ENCODE peak calls at places on chromosomes 11 and 22, in nine cellular contexts. I is body of pancreas, G is upper lobe of left lung, W is aorta, S is RWPE1, M is kidney, U is IMR-90, Y is A673, D is substantia nigra. F is an unnamed sample.

GRCh38 chr11:63919267-63920125 is 2.5 kb upstream of the RCOR2 start:
- DNase-seq in I (no peak), G (no peak), W (no peak), S (no peak), M (no peak), U (no peak), Y (no peak), D (peak), F (no peak)

GRCh38 chr22:50186789-50187523 is 1.2 kb downstream of the TRABD start:
- DNase-seq in I (no peak), G (no peak), W (no peak), S (no peak), M (peak), U (peak), Y (peak), D (no peak), F (no peak)

GRCh38 chr11:130726234-130726559 is 190.1 kb downstream of the SNX19 start:
- DNase-seq in I (no peak), G (no peak), W (no peak), S (no peak), M (no peak), U (peak), Y (no peak), D (peak), F (no peak)

GRCh38 chr11:126102436-126102894 is 39.8 kb upstream of the CDON start:
- DNase-seq in I (peak), G (peak), W (no peak), S (no peak), M (no peak), U (peak), Y (peak), D (no peak), F (no peak)

GRCh38 chr11:44015624-44016007 is 32.2 kb upstream of the ACCSL start:
- DNase-seq in I (no peak), G (no peak), W (no peak), S (no peak), M (no peak), U (no peak), Y (no peak), D (no peak), F (no peak)

GRCh38 chr11:64249038-64249437 is 2.3 kb upstream of the PLCB3 start:
- DNase-seq in I (no peak), G (no peak), W (peak), S (no peak), M (no peak), U (no peak), Y (no peak), D (no peak), F (no peak)

GRCh38 chr11:17696741-17697140 is 22.6 kb upstream of the MYOD1 start:
- DNase-seq in I (no peak), G (no peak), W (no peak), S (no peak), M (no peak), U (no peak), Y (no peak), D (no peak), F (no peak)

GRCh38 chr22:45502215-45503070 is at the start of gene FBLN1:
- DNase-seq in I (no peak), G (no peak), W (peak), S (peak), M (peak), U (no peak), Y (peak), D (no peak), F (no peak)

GRCh38 chr11:118295834-118296454 is 8.6 kb upstream of the CD3E start:
- DNase-seq in I (peak), G (peak), W (no peak), S (peak), M (no peak), U (peak), Y (peak), D (no peak), F (no peak)

GRCh38 chr11:44701276-44701675 is 25.5 kb upstream of the TSPAN18 start:
- DNase-seq in I (no peak), G (no peak), W (no peak), S (no peak), M (no peak), U (no peak), Y (no peak), D (no peak), F (no peak)

GRCh38 chr11:46105134-46105628 is 16.1 kb downstream of the PHF21A start:
- DNase-seq in I (no peak), G (no peak), W (no peak), S (no peak), M (no peak), U (no peak), Y (no peak), D (no peak), F (no peak)

GRCh38 chr11:65791719-65792213 is 4.9 kb downstream of the OVOL1 start:
- DNase-seq in I (no peak), G (peak), W (no peak), S (no peak), M (peak), U (no peak), Y (no peak), D (no peak), F (no peak)

GRCh38 chr11:133966924-133967598 is 10.3 kb upstream of the IGSF9B start:
- DNase-seq in I (peak), G (no peak), W (peak), S (no peak), M (no peak), U (no peak), Y (peak), D (peak), F (no peak)

GRCh38 chr11:3906166-3906565 is 50.7 kb downstream of the STIM1 start:
- DNase-seq in I (no peak), G (no peak), W (no peak), S (peak), M (no peak), U (no peak), Y (no peak), D (no peak), F (no peak)

GRCh38 chr22:26702906-26703830 is 45.8 kb downstream of the MIAT start:
- DNase-seq in I (no peak), G (no peak), W (no peak), S (no peak), M (no peak), U (peak), Y (no peak), D (no peak), F (no peak)

GRCh38 chr11:73205666-73206343 is 12.3 kb upstream of the P2RY2 start:
- DNase-seq in I (no peak), G (peak), W (no peak), S (no peak), M (no peak), U (no peak), Y (no peak), D (no peak), F (no peak)

GRCh38 chr11:62324738-62325556 is 12.3 kb upstream of the ASRGL1 start:
- DNase-seq in I (peak), G (peak), W (no peak), S (no peak), M (no peak), U (peak), Y (peak), D (no peak), F (no peak)

GRCh38 chr22:45688606-45689080 is 17.0 kb downstream of the ATXN10 start:
- DNase-seq in I (peak), G (no peak), W (no peak), S (peak), M (no peak), U (peak), Y (no peak), D (no peak), F (no peak)

GRCh38 chr11:117513666-117514065 is 186.0 kb downstream of the CEP164 start:
- DNase-seq in I (no peak), G (no peak), W (no peak), S (no peak), M (no peak), U (no peak), Y (no peak), D (no peak), F (no peak)

GRCh38 chr11:106021967-106022794 is at the start of gene MSANTD4:
- DNase-seq in I (peak), G (peak), W (peak), S (peak), M (peak), U (peak), Y (peak), D (peak), F (peak)

GRCh38 chr11:126109941-126110731 is 47.5 kb upstream of the CDON start:
- DNase-seq in I (no peak), G (no peak), W (peak), S (no peak), M (no peak), U (peak), Y (no peak), D (peak), F (no peak)

GRCh38 chr11:88801484-88802123 is 264.2 kb downstream of the GRM5 start:
- DNase-seq in I (no peak), G (no peak), W (no peak), S (no peak), M (no peak), U (no peak), Y (no peak), D (no peak), F (no peak)

GRCh38 chr11:76376746-76377558 is 4.0 kb downstream of the THAP12 start:
- DNase-seq in I (no peak), G (no peak), W (no peak), S (no peak), M (no peak), U (no peak), Y (no peak), D (no peak), F (no peak)

GRCh38 chr11:134677338-134677948 is 265.4 kb upstream of the B3GAT1 start:
- DNase-seq in I (no peak), G (no peak), W (peak), S (no peak), M (no peak), U (no peak), Y (no peak), D (no peak), F (no peak)

GRCh38 chr11:1336836-1337646 is 27.6 kb upstream of the TOLLIP start:
- DNase-seq in I (peak), G (no peak), W (peak), S (peak), M (peak), U (no peak), Y (peak), D (peak), F (no peak)
- H3K27ac ChIP-seq in I (no peak), G (peak), W (no peak), S (peak), M (no peak), U (no peak), Y (no peak), D (no peak), F (no peak)

DNA sequence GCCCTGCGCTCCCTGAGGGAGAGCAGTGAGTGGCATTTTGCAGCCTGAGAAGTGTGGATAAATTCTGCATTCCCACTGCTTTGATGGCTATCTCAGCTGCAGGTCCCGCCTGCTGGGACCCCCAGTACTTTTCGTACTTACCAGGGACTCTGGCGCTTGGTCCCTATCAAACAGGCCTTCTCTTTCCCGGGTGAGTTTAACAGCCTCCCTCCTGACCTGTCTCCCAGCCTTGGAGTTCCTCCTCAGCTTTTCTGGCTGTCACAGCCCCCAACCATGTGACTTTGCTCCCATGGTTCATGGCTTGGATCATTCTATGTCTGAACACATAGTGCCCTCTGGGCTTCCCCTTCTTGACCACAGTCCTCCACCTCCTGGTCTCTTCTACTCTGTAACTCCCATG is 56.9 kb downstream of the PARVA start:
- DNase-seq in I (no peak), G (no peak), W (no peak), S (no peak), M (no peak), U (peak), Y (no peak), D (no peak), F (no peak)
- H3K27ac ChIP-seq in I (peak), G (peak), W (peak), S (no peak), M (no peak), U (peak), Y (peak), D (no peak), F (no peak)

DNA sequence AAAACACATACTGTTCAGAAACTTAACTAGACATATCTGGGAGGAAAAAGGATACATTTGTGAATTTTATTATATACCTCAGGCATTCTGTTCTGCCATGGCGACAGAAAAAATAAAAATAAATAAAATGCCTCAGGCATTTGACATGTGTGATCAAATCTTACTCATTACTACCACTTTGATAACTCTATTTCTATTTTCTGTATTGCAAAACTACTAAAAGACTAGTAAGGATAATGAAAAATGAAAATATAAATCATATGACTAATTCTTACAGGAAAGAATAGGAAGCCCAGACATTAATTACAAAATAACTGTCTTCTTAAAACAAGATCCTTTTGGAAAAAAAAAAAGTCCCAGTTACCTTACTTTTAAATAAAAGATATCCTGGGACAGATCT is 5.3 kb downstream of the PICALM start:
- DNase-seq in I (no peak), G (no peak), W (no peak), S (no peak), M (no peak), U (no peak), Y (no peak), D (no peak), F (no peak)
- H3K27ac ChIP-seq in I (no peak), G (peak), W (no peak), S (no peak), M (no peak), U (no peak), Y (peak), D (peak), F (peak)

GRCh38 chr22:24144471-24145115 is 36.7 kb upstream of the SUSD2 start:
- DNase-seq in I (no peak), G (no peak), W (no peak), S (no peak), M (no peak), U (no peak), Y (no peak), D (no peak), F (no peak)

GRCh38 chr22:24147666-24148065 is 33.6 kb upstream of the SUSD2 start:
- DNase-seq in I (no peak), G (no peak), W (no peak), S (no peak), M (no peak), U (no peak), Y (no peak), D (no peak), F (no peak)

GRCh38 chr22:24146791-24147353 is 34.4 kb upstream of the SUSD2 start:
- DNase-seq in I (peak), G (no peak), W (no peak), S (no peak), M (no peak), U (peak), Y (peak), D (no peak), F (no peak)

GRCh38 chr22:24145446-24146189 is 35.7 kb upstream of the SUSD2 start:
- DNase-seq in I (no peak), G (no peak), W (no peak), S (no peak), M (no peak), U (no peak), Y (no peak), D (no peak), F (no peak)

GRCh38 chr22:24146190-24146616 is 35.1 kb upstream of the SUSD2 start:
- DNase-seq in I (peak), G (peak), W (no peak), S (no peak), M (peak), U (peak), Y (peak), D (no peak), F (no peak)
- H3K27ac ChIP-seq in I (peak), G (peak), W (peak), S (peak), M (peak), U (peak), Y (peak), D (peak), F (peak)

DNA sequence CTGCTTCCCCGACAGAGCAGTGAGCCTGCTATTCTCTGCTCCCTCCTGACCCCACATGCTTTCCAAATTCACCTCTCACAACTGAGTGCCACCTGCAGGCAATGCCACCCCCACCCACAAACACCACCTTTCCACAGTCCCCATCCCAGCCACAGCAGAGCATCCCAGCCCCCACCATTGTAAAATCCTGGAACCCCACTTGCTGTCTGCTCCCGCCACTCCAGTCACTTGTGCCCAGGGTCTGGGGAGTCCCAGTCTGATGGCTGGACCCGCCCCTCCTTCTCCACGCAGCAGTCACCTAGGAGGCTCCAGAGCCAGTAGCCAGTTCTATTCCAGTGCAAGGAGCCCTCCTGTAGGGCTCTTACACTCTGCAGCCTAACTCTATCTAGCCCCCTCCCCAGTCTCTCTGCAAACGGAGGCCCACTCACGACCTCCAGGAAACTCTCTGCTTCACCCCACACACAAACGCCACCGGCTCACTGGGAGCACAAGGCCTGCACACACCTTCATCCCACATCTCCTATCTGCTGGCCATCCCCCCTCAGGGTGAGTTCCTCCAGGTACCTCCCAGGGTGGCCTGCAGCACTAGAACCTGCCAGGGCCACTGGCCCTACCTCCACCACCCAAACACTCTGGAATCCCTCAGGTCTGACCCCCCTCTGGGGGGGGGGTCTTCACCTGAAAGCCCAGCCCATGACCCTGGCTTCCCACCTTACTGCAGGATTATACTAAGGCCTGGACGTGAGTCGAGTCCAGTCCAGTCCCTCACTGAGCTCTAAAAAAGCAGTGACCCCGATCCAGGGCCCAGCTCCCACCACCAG is 1.4 kb downstream of the GNB1L start:
- DNase-seq in I (no peak), G (no peak), W (no peak), S (no peak), M (peak), U (no peak), Y (no peak), D (no peak), F (no peak)
- H3K27ac ChIP-seq in I (peak), G (peak), W (no peak), S (peak), M (no peak), U (peak), Y (peak), D (peak), F (peak)

DNA sequence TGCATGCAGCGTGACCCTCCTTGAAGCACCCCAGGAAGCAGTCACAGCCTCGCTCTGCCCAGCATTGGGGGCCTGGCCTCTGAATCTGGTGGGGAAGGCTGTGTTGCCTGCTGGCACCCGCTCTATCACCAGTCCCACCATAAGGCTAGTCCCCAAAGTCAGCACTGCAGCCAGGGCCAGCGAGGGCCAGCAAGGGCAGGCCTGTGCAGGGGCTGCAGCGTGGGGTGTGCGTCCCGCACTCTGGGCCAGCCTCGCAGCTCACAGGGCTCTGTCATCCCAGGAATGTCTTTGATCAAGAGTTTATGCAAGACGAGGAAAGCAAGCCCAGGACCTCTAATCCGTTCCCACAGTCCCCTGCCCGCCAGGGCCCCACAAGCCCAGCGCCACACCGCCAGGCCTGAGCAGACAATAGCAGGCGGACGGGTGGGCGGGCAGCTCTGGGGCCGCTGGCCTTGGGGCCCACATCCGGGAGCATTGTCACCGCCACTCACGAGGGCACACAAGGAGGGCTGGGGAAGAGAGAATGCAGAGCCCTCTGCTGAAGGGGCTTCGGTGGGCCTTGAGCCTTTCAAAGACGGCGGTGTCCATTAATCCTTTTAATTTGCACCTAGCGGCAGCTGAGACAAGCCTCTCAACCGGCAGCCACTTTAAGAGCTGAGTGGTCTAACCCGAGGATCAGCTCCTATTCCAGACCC is 17.1 kb downstream of the LTO1 start:
- DNase-seq in I (no peak), G (no peak), W (peak), S (no peak), M (peak), U (peak), Y (peak), D (no peak), F (no peak)
- H3K27ac ChIP-seq in I (no peak), G (no peak), W (no peak), S (no peak), M (no peak), U (no peak), Y (peak), D (no peak), F (no peak)

DNA sequence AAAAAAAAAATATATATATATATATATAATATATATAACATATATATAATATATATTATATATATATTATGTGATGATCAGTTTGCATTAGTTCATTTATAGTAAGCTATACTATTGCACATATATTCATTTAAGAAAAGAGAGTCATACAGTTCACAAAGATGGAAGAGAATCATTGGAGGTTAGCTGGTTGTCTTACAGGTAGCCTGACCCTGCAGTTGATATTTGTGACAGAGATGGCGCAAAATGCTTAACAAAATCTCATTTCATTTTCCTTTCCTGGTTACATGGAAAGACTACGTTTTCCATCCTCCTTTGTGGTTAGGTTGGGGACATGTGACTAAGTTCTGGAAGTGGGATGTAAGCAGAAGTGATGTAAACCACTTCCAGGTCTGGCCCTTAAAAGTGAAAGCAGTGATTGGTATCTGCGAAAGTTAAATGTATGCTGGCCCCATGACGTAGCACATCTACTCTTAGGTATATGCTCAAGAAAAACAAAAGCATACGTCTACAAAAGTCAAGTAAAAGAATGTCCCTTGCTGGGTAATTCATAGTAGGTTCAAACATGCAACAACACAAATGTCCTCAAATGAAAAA is 7.2 kb upstream of the TMEM135 start:
- DNase-seq in I (no peak), G (no peak), W (no peak), S (no peak), M (no peak), U (peak), Y (peak), D (no peak), F (no peak)
- H3K27ac ChIP-seq in I (no peak), G (no peak), W (no peak), S (no peak), M (no peak), U (no peak), Y (no peak), D (no peak), F (no peak)